ENCODE peak calls at places on chromosomes 3 and 15, in eight cellular contexts. K is cardiac muscle cell, I is H7, T is heart left ventricle, H is heart right ventricle, Z is dorsolateral prefrontal cortex, G is A549, X is right cardiac atrium. P is an unnamed sample.

GRCh38 chr3:2356298-2356950 is 257.8 kb downstream of the CNTN4 start:
- DNase-seq in K (no peak), I (no peak), T (no peak), H (no peak), Z (no peak), G (no peak), X (no peak), P (no peak)

GRCh38 chr15:73800662-73801345 is 47.7 kb upstream of the INSYN1 start:
- DNase-seq in K (no peak), I (no peak), T (peak; percentile 81), H (peak; percentile 79), Z (peak; percentile 66), G (peak; percentile 55), X (peak; percentile 69), P (no peak)

GRCh38 chr3:187291512-187292132 is at the start of gene MASP1:
- DNase-seq in K (peak; percentile 77), I (peak; percentile 55), T (peak; percentile 51), H (peak; percentile 57), Z (no peak), G (no peak), X (peak; percentile 44), P (peak; percentile 70)

GRCh38 chr15:32718822-32719716 is 1.3 kb downstream of the GREM1 start:
- DNase-seq in K (peak; percentile 51), I (peak; percentile 75), T (no peak), H (no peak), Z (no peak), G (peak; percentile 21), X (no peak), P (peak; percentile 68)

GRCh38 chr3:26498192-26498591 is 124.4 kb upstream of the LRRC3B start:
- DNase-seq in K (no peak), I (no peak), T (no peak), H (no peak), Z (no peak), G (no peak), X (no peak), P (no peak)

GRCh38 chr15:63019539-63020109 is 22.9 kb upstream of the TPM1 start:
- DNase-seq in K (peak; percentile 77), I (peak; percentile 67), T (no peak), H (no peak), Z (no peak), G (peak; percentile 85), X (peak; percentile 16), P (no peak)

GRCh38 chr3:81289676-81290075 is 471.8 kb downstream of the GBE1 start:
- DNase-seq in K (peak; percentile 9), I (no peak), T (no peak), H (no peak), Z (no peak), G (no peak), X (no peak), P (no peak)

GRCh38 chr3:183711516-183711915 is 13.9 kb downstream of the YEATS2 start:
- DNase-seq in K (no peak), I (no peak), T (no peak), H (no peak), Z (no peak), G (no peak), X (no peak), P (no peak)

GRCh38 chr3:128922804-128923459 is 43.5 kb downstream of the ACAD9 start:
- DNase-seq in K (no peak), I (no peak), T (no peak), H (no peak), Z (no peak), G (no peak), X (no peak), P (no peak)

GRCh38 chr3:103644450-103644849 is 1209.6 kb downstream of the ZPLD1 start:
- DNase-seq in K (no peak), I (no peak), T (no peak), H (no peak), Z (no peak), G (no peak), X (no peak), P (no peak)

GRCh38 chr15:92903588-92903955 is 3.4 kb downstream of the CHD2 start:
- DNase-seq in K (no peak), I (no peak), T (no peak), H (no peak), Z (no peak), G (no peak), X (no peak), P (no peak)
- H3K4me3 ChIP-seq in K (peak overlapping the region; percentile 95), I (peak overlapping the region; percentile 57), T (peak overlapping the region; percentile 61), H (peak overlapping the region; percentile 61), Z (peak overlapping the region; percentile 72), G (peak overlapping the region; percentile 57), X (peak overlapping the region; percentile 66), P (peak overlapping the region; percentile 80)

DNA sequence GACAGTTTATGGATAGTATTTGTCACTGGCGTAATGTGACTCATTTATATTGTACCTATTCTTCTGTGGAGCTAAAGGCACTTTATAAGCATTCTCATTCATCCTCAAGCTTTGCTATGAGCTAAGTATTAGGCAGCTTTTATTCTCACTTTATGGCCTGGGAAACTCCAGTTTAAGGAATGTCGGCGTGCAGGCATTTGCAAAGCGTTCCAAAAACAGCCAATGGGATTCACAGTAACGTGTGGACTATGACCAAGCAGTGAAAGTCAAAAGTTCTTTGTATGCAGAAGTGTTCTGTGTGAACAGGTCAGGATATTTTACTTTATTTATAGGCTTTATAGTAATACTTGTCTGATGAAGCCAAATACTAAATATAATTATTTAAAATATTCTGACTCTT is 572.3 kb downstream of the NAALADL2 start:
- DNase-seq in K (no peak), I (no peak), T (no peak), H (no peak), Z (no peak), G (no peak), X (no peak), P (no peak)
- H3K4me3 ChIP-seq in K (no peak overlapping the region), I (no peak overlapping the region), T (no peak overlapping the region), H (no peak overlapping the region), Z (no peak overlapping the region), G (no peak overlapping the region), X (no peak overlapping the region), P (no peak overlapping the region)

GRCh38 chr3:50246517-50246954 is 10.5 kb downstream of the GNAI2 start:
- DNase-seq in K (no peak), I (peak; percentile 72), T (peak; percentile 70), H (peak; percentile 45), Z (no peak), G (peak; percentile 78), X (peak; percentile 69), P (peak; percentile 85)
- H3K4me3 ChIP-seq in K (no peak overlapping the region), I (no peak overlapping the region), T (peak overlapping the region; percentile 57), H (peak overlapping the region; percentile 52), Z (no peak overlapping the region), G (peak overlapping the region; percentile 41), X (no peak overlapping the region), P (peak overlapping the region; percentile 46)

GRCh38 chr3:106083207-106083606 is 214.4 kb upstream of the CBLB start:
- DNase-seq in K (no peak), I (no peak), T (no peak), H (no peak), Z (no peak), G (no peak), X (no peak), P (no peak)
- H3K4me3 ChIP-seq in K (no peak overlapping the region), I (no peak overlapping the region), T (no peak overlapping the region), H (no peak overlapping the region), Z (no peak overlapping the region), G (no peak overlapping the region), X (no peak overlapping the region), P (no peak overlapping the region)

GRCh38 chr3:36221975-36222374 is 158.3 kb upstream of the STAC start:
- DNase-seq in K (peak; percentile 42), I (no peak), T (no peak), H (no peak), Z (no peak), G (no peak), X (no peak), P (no peak)

GRCh38 chr3:36214460-36214859 is 165.8 kb upstream of the STAC start:
- DNase-seq in K (no peak), I (no peak), T (no peak), H (no peak), Z (no peak), G (no peak), X (no peak), P (no peak)

GRCh38 chr3:36219398-36219797 is 160.9 kb upstream of the STAC start:
- DNase-seq in K (no peak), I (no peak), T (no peak), H (no peak), Z (no peak), G (no peak), X (no peak), P (no peak)

DNA sequence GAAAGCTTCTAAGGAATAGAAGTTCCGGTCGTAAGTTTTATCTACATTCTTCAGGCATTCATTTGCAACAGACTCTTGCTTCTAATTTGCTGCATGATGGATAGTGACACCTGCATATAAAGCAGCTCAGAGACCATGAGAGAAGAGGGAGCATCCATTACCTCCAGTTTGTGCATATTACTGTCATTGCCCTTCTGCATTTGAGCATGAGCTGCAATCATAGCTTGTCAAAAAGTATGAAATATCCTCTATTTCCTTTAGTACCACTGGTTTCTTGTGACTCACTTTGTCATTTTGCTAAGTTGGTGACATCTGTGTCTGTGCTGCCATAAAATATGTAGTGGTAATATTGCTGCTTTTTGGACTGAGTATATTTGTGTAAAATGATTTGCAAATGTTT is 160.1 kb upstream of the STAC start:
- DNase-seq in K (no peak), I (no peak), T (no peak), H (no peak), Z (no peak), G (no peak), X (no peak), P (no peak)
- H3K4me3 ChIP-seq in K (no peak overlapping the region), I (no peak overlapping the region), T (no peak overlapping the region), H (no peak overlapping the region), Z (no peak overlapping the region), G (no peak overlapping the region), X (no peak overlapping the region), P (no peak overlapping the region)

P was measured in kidney.